ENCODE peak calls at places on chromosomes 12 and 14, in five cellular contexts. One of them, this sample, is unnamed.

GRCh38 chr12:53122961-53123468 is 19.7 kb downstream of the SOAT2 start:
- DNase-seq in prostate gland: no peak
- DNase-seq in epithelial cell of esophagus: peak
- DNase-seq in adrenal gland: no peak
- DNase-seq in A549: no peak
- DNase-seq in this sample: no peak

GRCh38 chr14:91371011-91371989 is 46.3 kb downstream of the CCDC88C start:
- DNase-seq in epithelial cell of esophagus: no peak
- DNase-seq in prostate gland: no peak
- DNase-seq in A549: no peak
- DNase-seq in adrenal gland: no peak
- DNase-seq in this sample: no peak

GRCh38 chr12:114257687-114258086 is 148.3 kb downstream of the TBX5 start:
- DNase-seq in prostate gland: no peak
- DNase-seq in A549: no peak
- DNase-seq in adrenal gland: no peak
- DNase-seq in epithelial cell of esophagus: no peak
- DNase-seq in this sample: no peak

GRCh38 chr12:117903441-117903840 is 65.3 kb downstream of the KSR2 start:
- DNase-seq in epithelial cell of esophagus: no peak
- DNase-seq in A549: no peak
- DNase-seq in prostate gland: no peak
- DNase-seq in adrenal gland: no peak
- DNase-seq in this sample: no peak

GRCh38 chr14:88904864-88905263 is 80.4 kb downstream of the TTC8 start:
- DNase-seq in epithelial cell of esophagus: no peak
- DNase-seq in prostate gland: no peak
- DNase-seq in adrenal gland: no peak
- DNase-seq in A549: no peak
- DNase-seq in this sample: no peak

GRCh38 chr14:44567997-44568396 is 60.9 kb upstream of the FSCB start:
- DNase-seq in adrenal gland: no peak
- DNase-seq in A549: no peak
- DNase-seq in prostate gland: no peak
- DNase-seq in epithelial cell of esophagus: no peak
- DNase-seq in this sample: no peak

GRCh38 chr14:89418976-89419375 is 1.9 kb upstream of the FOXN3 start:
- DNase-seq in prostate gland: no peak
- DNase-seq in epithelial cell of esophagus: no peak
- DNase-seq in adrenal gland: no peak
- DNase-seq in A549: no peak
- DNase-seq in this sample: no peak

GRCh38 chr12:119229837-119230236 is 51.1 kb downstream of the HSPB8 start:
- DNase-seq in prostate gland: no peak
- DNase-seq in A549: peak
- DNase-seq in epithelial cell of esophagus: peak
- DNase-seq in adrenal gland: peak
- DNase-seq in this sample: no peak

GRCh38 chr12:68976304-68976915 is 43.4 kb upstream of the CPM start:
- DNase-seq in prostate gland: no peak
- DNase-seq in A549: no peak
- DNase-seq in adrenal gland: no peak
- DNase-seq in epithelial cell of esophagus: no peak
- DNase-seq in this sample: no peak

GRCh38 chr12:122793685-122794106 is 19.3 kb downstream of the CCDC62 start:
- DNase-seq in prostate gland: peak
- DNase-seq in A549: peak
- DNase-seq in adrenal gland: no peak
- DNase-seq in epithelial cell of esophagus: peak
- DNase-seq in this sample: peak

GRCh38 chr14:22002860-22003284 is 329.3 kb upstream of the OR4E1 start:
- DNase-seq in A549: no peak
- DNase-seq in adrenal gland: no peak
- DNase-seq in epithelial cell of esophagus: peak
- DNase-seq in prostate gland: no peak
- DNase-seq in this sample: peak

GRCh38 chr12:51749986-51750317 is 98.6 kb downstream of the FIGNL2 start:
- DNase-seq in prostate gland: no peak
- DNase-seq in adrenal gland: no peak
- DNase-seq in epithelial cell of esophagus: no peak
- DNase-seq in A549: no peak
- DNase-seq in this sample: no peak

GRCh38 chr14:65560340-65561027 is 148.0 kb downstream of the FUT8 start:
- DNase-seq in A549: no peak
- DNase-seq in adrenal gland: no peak
- DNase-seq in prostate gland: no peak
- DNase-seq in epithelial cell of esophagus: no peak
- DNase-seq in this sample: no peak

GRCh38 chr12:20314325-20314724 is 54.0 kb upstream of the PDE3A start:
- DNase-seq in epithelial cell of esophagus: no peak
- DNase-seq in prostate gland: no peak
- DNase-seq in A549: no peak
- DNase-seq in adrenal gland: no peak
- DNase-seq in this sample: no peak

GRCh38 chr14:23094666-23095195 is at the start of gene ACIN1:
- DNase-seq in A549: no peak
- DNase-seq in epithelial cell of esophagus: peak
- DNase-seq in adrenal gland: no peak
- DNase-seq in prostate gland: peak
- DNase-seq in this sample: peak

GRCh38 chr12:24014853-24015590 is 65.6 kb upstream of the SOX5 start:
- DNase-seq in prostate gland: no peak
- DNase-seq in adrenal gland: no peak
- DNase-seq in epithelial cell of esophagus: no peak
- DNase-seq in A549: no peak
- DNase-seq in this sample: no peak

GRCh38 chr12:114949081-114949480 is 265.1 kb upstream of the TBX3 start:
- DNase-seq in adrenal gland: no peak
- DNase-seq in epithelial cell of esophagus: no peak
- DNase-seq in prostate gland: no peak
- DNase-seq in A549: no peak
- DNase-seq in this sample: no peak

GRCh38 chr12:1882850-1883470 is 35.5 kb downstream of the CACNA2D4 start:
- DNase-seq in adrenal gland: no peak
- DNase-seq in epithelial cell of esophagus: no peak
- DNase-seq in prostate gland: no peak
- DNase-seq in A549: no peak
- DNase-seq in this sample: no peak

GRCh38 chr12:22631863-22632463 is 7.0 kb downstream of the ETNK1 start:
- DNase-seq in A549: peak
- DNase-seq in prostate gland: no peak
- DNase-seq in adrenal gland: no peak
- DNase-seq in epithelial cell of esophagus: no peak
- DNase-seq in this sample: no peak

GRCh38 chr12:176321-177181 is 37.4 kb downstream of the SLC6A12 start:
- DNase-seq in adrenal gland: peak
- DNase-seq in prostate gland: no peak
- DNase-seq in A549: no peak
- DNase-seq in epithelial cell of esophagus: no peak
- DNase-seq in this sample: peak

GRCh38 chr12:94566345-94566744 is 84.0 kb downstream of the TMCC3 start:
- DNase-seq in adrenal gland: no peak
- DNase-seq in epithelial cell of esophagus: no peak
- DNase-seq in prostate gland: no peak
- DNase-seq in A549: no peak
- DNase-seq in this sample: no peak

GRCh38 chr14:95264271-95264973 is 55.3 kb downstream of the CLMN start:
- DNase-seq in A549: no peak
- DNase-seq in adrenal gland: no peak
- DNase-seq in prostate gland: no peak
- DNase-seq in epithelial cell of esophagus: no peak
- DNase-seq in this sample: no peak

GRCh38 chr12:1469063-1469462 is 125.3 kb downstream of the FBXL14 start:
- DNase-seq in prostate gland: no peak
- DNase-seq in epithelial cell of esophagus: no peak
- DNase-seq in adrenal gland: no peak
- DNase-seq in A549: no peak
- DNase-seq in this sample: no peak

GRCh38 chr12:45768194-45768593 is 38.7 kb downstream of the ARID2 start:
- DNase-seq in prostate gland: no peak
- DNase-seq in epithelial cell of esophagus: peak
- DNase-seq in adrenal gland: no peak
- DNase-seq in A549: no peak
- DNase-seq in this sample: no peak

GRCh38 chr12:17203497-17203896 is 597.5 kb upstream of the LMO3 start:
- DNase-seq in epithelial cell of esophagus: no peak
- DNase-seq in A549: no peak
- DNase-seq in prostate gland: no peak
- DNase-seq in adrenal gland: no peak
- DNase-seq in this sample: no peak

GRCh38 chr12:20423557-20423956 is 55.2 kb downstream of the PDE3A start:
- DNase-seq in prostate gland: no peak
- DNase-seq in A549: no peak
- DNase-seq in epithelial cell of esophagus: no peak
- DNase-seq in adrenal gland: no peak
- DNase-seq in this sample: no peak

DNA sequence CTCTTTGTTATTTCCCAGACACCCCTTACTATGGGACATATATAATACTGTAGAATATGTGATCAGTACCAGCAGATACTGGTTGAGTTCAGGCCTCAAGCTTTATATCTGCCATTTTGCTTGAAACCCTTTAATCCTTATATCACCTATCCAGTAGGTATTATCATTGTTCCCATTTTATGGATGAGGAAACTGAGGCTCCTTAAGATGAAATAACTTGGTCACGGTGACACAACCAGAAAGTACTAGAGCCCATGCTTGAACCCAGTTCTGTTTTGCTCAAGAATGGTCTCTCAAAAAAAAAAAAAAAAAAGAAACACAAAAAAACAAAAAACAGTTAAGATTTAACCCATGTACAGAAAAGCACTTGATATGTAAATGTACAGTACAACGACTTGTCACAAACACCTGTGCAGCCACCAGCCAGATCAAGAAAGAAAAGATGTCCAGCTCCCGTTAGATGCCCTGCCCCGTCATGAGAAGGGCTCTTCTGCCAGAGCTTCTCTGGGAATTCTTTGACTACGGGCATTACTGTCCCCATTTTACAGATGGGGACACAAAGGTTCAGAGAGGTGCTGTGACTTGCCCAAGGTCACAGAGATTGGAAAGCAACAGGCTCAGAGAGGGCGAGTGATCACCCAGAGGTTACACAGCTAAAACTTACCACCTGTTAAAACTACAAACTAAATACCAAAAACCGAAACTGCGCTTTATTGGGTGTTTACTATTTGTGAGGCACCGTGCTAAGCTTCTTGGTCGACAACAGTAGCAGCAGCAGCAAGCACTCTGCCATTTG is 669 bp upstream of the WSCD2 start:
- DNase-seq in A549: no peak
- DNase-seq in adrenal gland: no peak
- DNase-seq in prostate gland: no peak
- DNase-seq in epithelial cell of esophagus: no peak
- DNase-seq in this sample: no peak
- TF ChIP-seq CTCF in A549: no peak
- TF ChIP-seq CTCF in adrenal gland: no peak
- TF ChIP-seq CTCF in prostate gland: no peak
- TF ChIP-seq CTCF in epithelial cell of esophagus: no peak
- TF ChIP-seq CTCF in this sample: no peak

GRCh38 chr12:116882742-116883141 is 1.5 kb upstream of the HRK start:
- DNase-seq in adrenal gland: no peak
- DNase-seq in A549: peak
- DNase-seq in epithelial cell of esophagus: peak
- DNase-seq in prostate gland: no peak
- DNase-seq in this sample: no peak
- TF ChIP-seq CTCF in adrenal gland: peak
- TF ChIP-seq CTCF in A549: peak
- TF ChIP-seq CTCF in epithelial cell of esophagus: no peak
- TF ChIP-seq CTCF in prostate gland: no peak
- TF ChIP-seq CTCF in this sample: peak

GRCh38 chr14:54830650-54831049 is 72.0 kb downstream of the GCH1 start:
- DNase-seq in epithelial cell of esophagus: no peak
- DNase-seq in A549: no peak
- DNase-seq in adrenal gland: no peak
- DNase-seq in prostate gland: no peak
- DNase-seq in this sample: no peak
- TF ChIP-seq CTCF in epithelial cell of esophagus: no peak
- TF ChIP-seq CTCF in A549: no peak
- TF ChIP-seq CTCF in adrenal gland: no peak
- TF ChIP-seq CTCF in prostate gland: no peak
- TF ChIP-seq CTCF in this sample: no peak

GRCh38 chr14:52551205-52551604 is 1.1 kb downstream of the TXNDC16 start:
- DNase-seq in A549: no peak
- DNase-seq in adrenal gland: no peak
- DNase-seq in prostate gland: no peak
- DNase-seq in epithelial cell of esophagus: no peak
- DNase-seq in this sample: no peak

GRCh38 chr14:52551696-52552062 is 626 bp downstream of the TXNDC16 start:
- DNase-seq in prostate gland: peak
- DNase-seq in adrenal gland: no peak
- DNase-seq in A549: no peak
- DNase-seq in epithelial cell of esophagus: peak
- DNase-seq in this sample: no peak

GRCh38 chr14:52553002-52553670 is 500 bp downstream of the GPR137C start:
- DNase-seq in adrenal gland: peak
- DNase-seq in A549: no peak
- DNase-seq in epithelial cell of esophagus: peak
- DNase-seq in prostate gland: peak
- DNase-seq in this sample: peak

GRCh38 chr14:52552063-52552988 is at the start of the genes GPR137C and TXNDC16:
- DNase-seq in adrenal gland: peak
- DNase-seq in A549: peak
- DNase-seq in prostate gland: peak
- DNase-seq in epithelial cell of esophagus: peak
- DNase-seq in this sample: peak

GRCh38 chr14:52553671-52554575 is 1.3 kb downstream of the GPR137C start:
- DNase-seq in adrenal gland: peak
- DNase-seq in epithelial cell of esophagus: peak
- DNase-seq in A549: no peak
- DNase-seq in prostate gland: peak
- DNase-seq in this sample: peak
- TF ChIP-seq CTCF in adrenal gland: no peak
- TF ChIP-seq CTCF in epithelial cell of esophagus: no peak
- TF ChIP-seq CTCF in A549: no peak
- TF ChIP-seq CTCF in prostate gland: no peak
- TF ChIP-seq CTCF in this sample: no peak

GRCh38 chr14:76456200-76456599 is 80.3 kb downstream of the ESRRB start:
- DNase-seq in A549: peak
- DNase-seq in adrenal gland: peak
- DNase-seq in epithelial cell of esophagus: peak
- DNase-seq in prostate gland: no peak
- DNase-seq in this sample: peak
- TF ChIP-seq CTCF in A549: peak
- TF ChIP-seq CTCF in adrenal gland: peak
- TF ChIP-seq CTCF in epithelial cell of esophagus: peak
- TF ChIP-seq CTCF in prostate gland: peak
- TF ChIP-seq CTCF in this sample: peak

DNA sequence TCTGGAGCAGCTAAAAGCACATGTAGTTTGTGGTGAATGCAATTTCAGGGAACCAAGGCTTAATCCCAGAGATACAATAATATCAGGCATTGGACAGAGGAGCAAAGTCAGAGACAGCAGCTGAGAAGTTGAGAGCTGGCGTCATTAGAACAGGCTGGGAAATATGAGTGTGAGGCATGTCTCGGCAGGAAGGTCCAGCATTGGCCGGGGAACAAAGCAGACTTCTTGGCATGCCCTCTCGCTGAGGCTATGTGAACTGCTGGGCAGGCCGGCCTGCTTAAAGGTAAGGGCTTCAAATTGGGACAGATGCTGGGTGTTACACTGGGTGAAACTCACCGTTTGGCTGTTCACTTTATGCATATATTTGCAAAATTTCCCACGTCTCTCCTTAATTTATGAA is 125.4 kb downstream of the CAND1 start:
- DNase-seq in epithelial cell of esophagus: peak
- DNase-seq in prostate gland: peak
- DNase-seq in adrenal gland: peak
- DNase-seq in A549: no peak
- DNase-seq in this sample: no peak
- TF ChIP-seq CTCF in epithelial cell of esophagus: peak
- TF ChIP-seq CTCF in prostate gland: no peak
- TF ChIP-seq CTCF in adrenal gland: peak
- TF ChIP-seq CTCF in A549: no peak
- TF ChIP-seq CTCF in this sample: no peak

This sample was measured in PC-9.